ENCODE peak calls at places on chromosomes 3 and 15, in four cellular contexts. Y, B, M and N are unnamed samples.
A peak's percentile ranks its signal among the peaks of the same experiment; 100 is the strongest.

GRCh38 chr3:117483839-117484238 is 774.3 kb downstream of the TUSC7 start:
- DNase-seq in Y (no peak), B (no peak), M (no peak), N (no peak)

GRCh38 chr3:60079076-60079475 is 1029.3 kb upstream of the CFAP20DC start:
- DNase-seq in Y (no peak), B (no peak), M (peak; percentile 60), N (no peak)

GRCh38 chr3:147408180-147409105 is 722 bp upstream of the ZIC1 start:
- DNase-seq in Y (no peak), B (no peak), M (peak; percentile 84), N (no peak)

GRCh38 chr3:105594219-105594618 is 227.5 kb downstream of the ALCAM start:
- DNase-seq in Y (no peak), B (no peak), M (no peak), N (no peak)

GRCh38 chr3:13550257-13550693 is 1.4 kb downstream of the FBLN2 start:
- DNase-seq in Y (no peak), B (no peak), M (no peak), N (no peak)

GRCh38 chr3:140164922-140165590 is 230.1 kb downstream of the CLSTN2 start:
- DNase-seq in Y (no peak), B (no peak), M (no peak), N (no peak)

GRCh38 chr3:108564564-108564963 is 24.7 kb downstream of the CIP2A start:
- DNase-seq in Y (no peak), B (no peak), M (no peak), N (no peak)

GRCh38 chr3:155034786-155035185 is 45.3 kb upstream of the MME start:
- DNase-seq in Y (no peak), B (no peak), M (no peak), N (no peak)

DNA sequence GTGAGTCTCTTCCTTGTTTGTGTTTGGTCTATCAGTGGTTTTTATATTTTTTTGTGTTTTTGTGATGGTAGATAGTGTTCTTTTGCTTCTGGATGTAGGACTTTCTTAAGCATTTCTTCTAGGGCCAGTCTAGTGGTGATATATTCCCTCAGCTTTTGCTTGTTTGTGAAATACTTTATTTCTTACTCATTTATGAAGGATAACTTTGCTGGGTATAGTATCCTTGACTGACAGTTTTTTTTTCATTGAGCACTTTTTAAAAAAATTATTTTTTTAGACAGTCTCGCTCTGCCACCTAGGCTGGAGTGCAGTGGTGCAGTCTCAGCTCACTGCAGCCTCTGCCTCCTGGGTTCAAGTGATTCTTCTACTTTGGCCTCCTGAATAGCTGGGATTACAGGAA is 41.9 kb downstream of the NCK1 start:
- DNase-seq in Y (no peak), B (no peak), M (no peak), N (no peak)
- TF ChIP-seq CTCF in Y (no peak), B (no peak), M (no peak), N (no peak)

GRCh38 chr15:78065284-78065872 is 12.1 kb downstream of the TBC1D2B start:
- DNase-seq in Y (peak; percentile 87), B (no peak), M (no peak), N (no peak)
- H3K4me1 ChIP-seq in Y (peaks cover 96% of the 10 kb centered on the region), B (peaks cover 47% of the 10 kb centered on the region), M (peaks cover 63% of the 10 kb centered on the region), N (peaks cover 71% of the 10 kb centered on the region)

GRCh38 chr3:71987089-71987735 is 202.3 kb upstream of the PROK2 start:
- DNase-seq in Y (no peak), B (peak; percentile 25), M (peak; percentile 44), N (no peak)
- TF ChIP-seq CTCF in Y (peak; percentile 17), B (peak; percentile 19), M (peak; percentile 54), N (peak; percentile 28)

GRCh38 chr15:40104865-40105516 is 3.7 kb downstream of the BMF start:
- DNase-seq in Y (peak; percentile 93), B (peak; percentile 78), M (peak; percentile 97), N (peak; percentile 93)
- H3K4me1 ChIP-seq in Y (peaks cover 85% of the 10 kb centered on the region), B (peaks cover 50% of the 10 kb centered on the region), M (peaks cover 74% of the 10 kb centered on the region), N (peaks cover 45% of the 10 kb centered on the region)

DNA sequence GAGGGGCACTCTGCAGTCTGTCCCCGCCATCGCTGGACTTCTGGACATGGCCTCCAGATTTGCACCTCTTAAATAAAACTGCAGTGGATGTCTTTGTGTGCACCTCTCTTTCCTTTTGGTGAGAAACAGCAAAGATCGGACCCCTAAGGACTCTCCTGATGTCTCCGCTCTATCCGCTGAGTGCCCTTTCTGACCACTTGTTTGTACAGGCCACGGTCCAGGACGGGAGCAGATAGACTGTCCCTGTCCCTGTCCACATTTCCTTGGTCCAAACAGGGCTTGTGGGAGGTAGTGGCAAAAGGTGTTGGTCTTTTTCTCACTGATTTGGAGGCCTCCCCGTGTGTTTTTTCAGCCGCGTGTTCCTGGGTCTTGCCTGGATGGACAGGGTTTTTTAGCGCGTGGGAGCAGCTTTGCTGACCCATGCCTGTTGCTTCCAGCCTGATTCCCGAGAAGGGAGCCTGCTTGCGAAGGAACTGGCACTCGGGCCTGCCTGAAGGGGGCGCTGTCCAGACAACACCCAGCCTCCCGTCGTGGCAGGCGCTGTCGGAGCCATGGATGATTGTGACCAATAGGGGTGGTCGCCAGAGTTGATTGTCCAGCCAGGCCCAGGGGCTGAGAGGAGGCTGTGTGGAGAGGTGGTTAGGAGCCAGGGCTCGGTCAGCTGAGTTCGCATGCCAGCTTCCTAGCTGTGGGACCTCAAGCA is 13.2 kb upstream of the STAB1 start:
- DNase-seq in Y (no peak), B (peak; percentile 38), M (peak; percentile 89), N (peak; percentile 67)
- TF ChIP-seq CTCF in Y (peak; percentile 43), B (no peak), M (peak; percentile 88), N (no peak)

DNA sequence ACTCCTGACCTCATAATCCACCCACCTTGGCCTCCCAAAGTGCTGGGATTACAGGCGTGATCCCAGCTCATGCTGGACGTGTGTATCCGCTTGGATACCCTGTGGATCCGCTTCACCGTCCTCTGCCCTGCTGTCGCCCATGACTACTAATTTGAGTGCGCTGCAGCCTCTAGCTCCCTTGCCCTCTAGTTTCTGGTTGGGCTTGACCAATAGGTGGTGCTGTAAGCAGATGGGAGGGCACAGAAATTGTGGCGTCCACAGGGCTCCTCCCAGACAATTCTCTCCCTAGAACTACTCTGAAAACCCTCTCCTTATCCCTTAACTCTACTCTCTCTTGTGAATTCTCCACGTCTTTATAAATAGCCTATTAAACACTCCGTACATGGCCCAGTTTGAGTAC is 36.2 kb downstream of the ZPLD1 start:
- DNase-seq in Y (no peak), B (no peak), M (peak; percentile 82), N (no peak)
- H3K4me1 ChIP-seq in Y (no peaks in the 10 kb centered on the region), B (no peaks in the 10 kb centered on the region), M (no peaks in the 10 kb centered on the region), N (no peaks in the 10 kb centered on the region)